ENCODE peak calls at places on chromosomes 12 and 14, in seven cellular contexts. D is H4; O is stimulated activated CD8-positive, alpha-beta memory T cell treated with anti-CD3 and anti-CD28 coated beads, Interleukin-2, amount 100 ng/mL, for 1 hour; R is foreskin melanocyte; S is fibroblast of lung; Z is NB4; P is stimulated activated CD4-positive, alpha-beta T cell treated with anti-CD3 and anti-CD28 coated beads, Interleukin-1b, Interleukin-23, amount 100 ng/mL, for 4 hours. H is an unnamed sample.

GRCh38 chr12:132827763-132828703 is 636 bp downstream of the GOLGA3 start:
- DNase-seq in Z (peak; percentile 57), P (no peak), D (peak; percentile 32), R (peak; percentile 16), O (no peak), S (peak; percentile 76), H (no peak)

GRCh38 chr14:53032161-53032803 is 81.4 kb upstream of the FERMT2 start:
- DNase-seq in D (peak; percentile 59), R (peak; percentile 66), S (peak; percentile 82), O (no peak), Z (no peak), P (no peak), H (no peak)

GRCh38 chr14:30005114-30005698 is 77.6 kb upstream of the PRKD1 start:
- DNase-seq in P (no peak), Z (peak; percentile 41), R (peak; percentile 53), S (peak; percentile 88), O (no peak), D (peak; percentile 60), H (no peak)

GRCh38 chr12:64189530-64189929 is 32.6 kb downstream of the KICS2 start:
- DNase-seq in Z (no peak), R (no peak), O (no peak), S (no peak), D (no peak), P (no peak), H (no peak)

GRCh38 chr12:38056701-38057689 is 259.6 kb upstream of the ALG10B start:
- DNase-seq in D (peak; percentile 73), R (no peak), O (no peak), Z (no peak), P (no peak), S (no peak), H (no peak)

GRCh38 chr14:77376771-77377501 is at the start of the genes SAMD15 and TMED8:
- DNase-seq in D (peak; percentile 69), R (peak; percentile 81), P (peak; percentile 63), Z (peak; percentile 87), S (peak; percentile 84), O (peak; percentile 68), H (peak; percentile 88)

GRCh38 chr14:81655423-81656314 is 122.0 kb upstream of the SEL1L start:
- DNase-seq in P (no peak), O (no peak), R (no peak), S (no peak), D (peak; percentile 55), Z (peak; percentile 4), H (no peak)

GRCh38 chr12:69108024-69108423 is 131.3 kb upstream of the CPSF6 start:
- DNase-seq in D (no peak), R (no peak), P (no peak), S (peak; percentile 4), Z (no peak), O (no peak), H (no peak)

GRCh38 chr14:69191340-69192111 is at the start of gene EXD2:
- DNase-seq in Z (peak; percentile 91), O (peak; percentile 37), P (peak; percentile 52), S (peak; percentile 84), D (peak; percentile 72), R (peak; percentile 61), H (peak; percentile 66)

GRCh38 chr12:93552427-93552826 is 20.0 kb upstream of the SOCS2 start:
- DNase-seq in Z (no peak), O (no peak), R (no peak), P (no peak), S (no peak), D (no peak), H (no peak)

GRCh38 chr14:100438678-100439592 is 115.8 kb downstream of the SLC25A47 start:
- DNase-seq in O (no peak), Z (no peak), S (peak; percentile 47), D (peak; percentile 89), P (peak; percentile 41), R (no peak), H (no peak)

GRCh38 chr12:78060186-78060585 is 229.5 kb downstream of the NAV3 start:
- DNase-seq in S (peak; percentile 66), R (no peak), Z (no peak), O (no peak), P (no peak), D (no peak), H (no peak)

GRCh38 chr12:121494093-121494787 is 86.6 kb downstream of the KDM2B start:
- DNase-seq in P (peak; percentile 55), R (no peak), Z (peak; percentile 72), O (peak; percentile 44), D (no peak), S (peak; percentile 34), H (peak; percentile 54)

GRCh38 chr12:122366685-122367475 is 55.6 kb downstream of the CLIP1 start:
- DNase-seq in O (no peak), R (peak; percentile 93), S (peak; percentile 90), P (no peak), Z (peak; percentile 74), D (peak; percentile 29), H (no peak)

GRCh38 chr12:52082988-52083637 is 3.6 kb downstream of the SMIM41 start:
- DNase-seq in O (peak; percentile 25), S (peak; percentile 73), P (peak; percentile 66), D (no peak), R (no peak), Z (peak; percentile 74), H (peak; percentile 77)

GRCh38 chr14:84036863-84037262 is 1493.1 kb upstream of the FLRT2 start:
- DNase-seq in S (peak; percentile 62), D (peak; percentile 87), O (no peak), Z (peak; percentile 79), P (no peak), R (peak; percentile 98), H (no peak)

GRCh38 chr12:31300341-31300740 is 25.6 kb downstream of the SINHCAF start:
- DNase-seq in O (no peak), D (no peak), S (no peak), R (no peak), Z (peak; percentile 33), P (no peak), H (no peak)

GRCh38 chr14:25116607-25117006 is 66.7 kb upstream of the STXBP6 start:
- DNase-seq in P (no peak), S (no peak), R (no peak), Z (no peak), O (no peak), D (no peak), H (no peak)

GRCh38 chr12:16467304-16467703 is 119.9 kb downstream of the MGST1 start:
- DNase-seq in D (no peak), R (no peak), P (no peak), S (no peak), O (no peak), Z (no peak), H (no peak)

GRCh38 chr12:115661103-115661502 is 616.4 kb downstream of the MED13L start:
- DNase-seq in Z (no peak), O (no peak), R (no peak), D (no peak), P (no peak), S (peak; percentile 34), H (no peak)

GRCh38 chr14:50051106-50051505 is 65.3 kb downstream of the VCPKMT start:
- DNase-seq in S (no peak), D (no peak), Z (no peak), R (no peak), P (no peak), O (no peak), H (no peak)

H was measured in naive B cell.